ENCODE peak calls at places on chromosomes 2 and 18, in seven cellular contexts. U, Q, G, R, W, L and N are unnamed samples.
A peak's percentile ranks its signal among the peaks of the same experiment; 100 is the strongest.

GRCh38 chr2:197075754-197076337 is 149.3 kb upstream of the PGAP1 start:
- DNase-seq in W (peak; percentile 28), U (no peak), G (no peak), R (no peak), L (peak; percentile 58), Q (no peak), N (no peak)

GRCh38 chr2:209876211-209876610 is 104.6 kb downstream of the UNC80 start:
- DNase-seq in Q (no peak), W (no peak), G (no peak), L (peak; percentile 6), R (no peak), U (no peak), N (no peak)

GRCh38 chr2:172701250-172701649 is 34.4 kb upstream of the RAPGEF4 start:
- DNase-seq in G (peak; percentile 58), R (no peak), Q (no peak), U (no peak), L (peak; percentile 69), W (peak; percentile 95), N (peak; percentile 66)

GRCh38 chr2:24206242-24206641 is 31.4 kb downstream of the FAM228A start:
- DNase-seq in L (peak; percentile 37), G (no peak), R (no peak), U (no peak), W (no peak), Q (no peak), N (no peak)

GRCh38 chr2:212282596-212283330 is 255.8 kb downstream of the ERBB4 start:
- DNase-seq in Q (no peak), W (no peak), G (no peak), R (no peak), L (no peak), U (no peak), N (no peak)

GRCh38 chr2:7118606-7119503 is 201.6 kb downstream of the RNF144A start:
- DNase-seq in U (peak; percentile 73), W (peak; percentile 17), G (no peak), R (no peak), Q (no peak), L (peak; percentile 56), N (peak; percentile 36)

GRCh38 chr2:177244244-177244771 is 20.2 kb downstream of the NFE2L2 start:
- DNase-seq in U (no peak), L (no peak), Q (no peak), G (no peak), R (no peak), W (no peak), N (no peak)

GRCh38 chr2:31707992-31708391 is 127.3 kb upstream of the SRD5A2 start:
- DNase-seq in W (no peak), G (no peak), L (no peak), U (no peak), Q (no peak), R (no peak), N (no peak)

GRCh38 chr2:179137191-179137590 is 87.3 kb upstream of the CCDC141 start:
- DNase-seq in R (no peak), W (no peak), L (no peak), G (peak; percentile 9), Q (no peak), U (no peak), N (no peak)

GRCh38 chr2:68368657-68369339 is 3.7 kb downstream of the PLEK start:
- DNase-seq in R (no peak), L (peak; percentile 45), Q (no peak), U (no peak), G (no peak), W (peak; percentile 81), N (peak; percentile 77)

GRCh38 chr18:31652875-31653274 is 31.5 kb downstream of the B4GALT6 start:
- DNase-seq in L (no peak), W (no peak), U (no peak), G (no peak), R (no peak), Q (no peak), N (no peak)

GRCh38 chr2:160892204-160892603 is 268.0 kb upstream of the TANK start:
- DNase-seq in U (no peak), Q (peak; percentile 3), R (no peak), G (no peak), L (no peak), W (no peak), N (no peak)

GRCh38 chr2:218566296-218566695 is 1.9 kb downstream of the USP37 start:
- DNase-seq in W (no peak), R (no peak), L (no peak), G (no peak), U (no peak), Q (no peak), N (no peak)

GRCh38 chr2:61575447-61575859 is 37.3 kb upstream of the XPO1 start:
- DNase-seq in R (no peak), W (no peak), Q (no peak), U (no peak), G (no peak), L (no peak), N (no peak)

GRCh38 chr2:40400336-40400953 is 51.4 kb downstream of the SLC8A1 start:
- DNase-seq in Q (no peak), L (no peak), U (no peak), W (peak; percentile 44), G (no peak), R (no peak), N (peak; percentile 67)

GRCh38 chr2:149058936-149059335 is 20.4 kb downstream of the LYPD6B start:
- DNase-seq in L (no peak), W (no peak), Q (no peak), G (no peak), R (no peak), U (no peak), N (no peak)

GRCh38 chr2:113224647-113225046 is 50.9 kb downstream of the PSD4 start:
- DNase-seq in G (no peak), W (no peak), L (no peak), R (no peak), Q (no peak), U (no peak), N (no peak)

GRCh38 chr2:94874277-94874997 is 3.2 kb downstream of the TEKT4 start:
- DNase-seq in Q (peak; percentile 5), G (no peak), W (peak; percentile 26), L (peak; percentile 12), U (peak; percentile 89), R (peak; percentile 65), N (peak; percentile 4)

GRCh38 chr2:240204431-240205276 is 64.2 kb upstream of the OTOS start:
- DNase-seq in W (no peak), R (peak; percentile 49), G (no peak), U (no peak), L (no peak), Q (no peak), N (no peak)

GRCh38 chr18:55585586-55586521 is 2.1 kb downstream of the TCF4 start:
- DNase-seq in L (peak; percentile 33), W (peak; percentile 42), R (no peak), G (no peak), Q (no peak), U (no peak), N (peak; percentile 56)

GRCh38 chr2:190200603-190201002 is 119.0 kb downstream of the HIBCH start:
- DNase-seq in R (no peak), G (no peak), W (no peak), L (no peak), U (no peak), Q (no peak), N (no peak)

GRCh38 chr2:190199530-190199929 is 120.1 kb downstream of the HIBCH start:
- DNase-seq in U (no peak), R (no peak), Q (no peak), W (no peak), G (no peak), L (no peak), N (no peak)

GRCh38 chr2:190202018-190202417 is 117.6 kb downstream of the HIBCH start:
- DNase-seq in U (no peak), G (no peak), W (no peak), Q (no peak), L (no peak), R (no peak), N (no peak)

GRCh38 chr2:190205643-190206042 is 114.0 kb downstream of the HIBCH start:
- DNase-seq in G (no peak), U (no peak), Q (no peak), W (peak; percentile 91), R (no peak), L (peak; percentile 51), N (peak; percentile 89)

GRCh38 chr2:190202604-190203003 is 117.0 kb downstream of the HIBCH start:
- DNase-seq in G (no peak), R (no peak), Q (no peak), U (no peak), W (no peak), L (no peak), N (no peak)
- TF ChIP-seq CTCF in G (no peak), R (no peak), Q (no peak), U (no peak), W (no peak), L (no peak), N (no peak)

DNA sequence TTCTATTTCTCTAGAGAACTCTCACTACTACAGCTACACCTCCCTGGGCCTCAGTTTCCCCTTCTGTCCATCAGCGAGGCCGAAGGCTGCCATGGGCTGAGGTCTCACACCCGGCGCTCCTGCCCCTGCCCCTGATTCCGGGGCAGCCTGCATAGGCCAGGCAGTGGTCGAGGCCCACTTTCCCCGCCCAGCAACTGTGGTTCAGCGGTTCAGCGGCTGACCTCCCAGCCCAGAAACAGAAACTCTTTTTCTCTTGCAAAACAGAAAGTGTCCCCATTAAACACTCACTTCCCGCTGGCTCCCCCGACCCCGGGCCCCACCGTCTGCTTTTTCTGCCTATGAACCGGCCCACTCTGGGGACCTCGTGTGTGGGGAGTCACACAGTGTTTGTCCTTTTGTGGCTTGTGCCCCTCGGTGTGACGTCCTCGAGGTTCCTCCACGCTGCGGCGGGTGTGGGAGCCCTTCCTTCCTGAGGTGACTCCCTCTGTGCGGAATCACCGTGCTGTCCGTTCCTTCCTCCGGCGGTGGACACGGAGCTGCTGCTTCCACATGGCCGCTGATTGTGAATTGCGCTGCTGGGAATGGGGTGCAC is 16.0 kb downstream of the PDCD1 start:
- DNase-seq in L (no peak), Q (peak; percentile 58), W (no peak), U (peak; percentile 28), R (peak; percentile 81), G (no peak), N (no peak)
- H3K4me3 ChIP-seq in L (no peak overlapping the region), Q (peak overlapping the region; percentile 1), W (no peak overlapping the region), U (no peak overlapping the region), R (no peak overlapping the region), G (no peak overlapping the region), N (no peak overlapping the region)

GRCh38 chr18:2686349-2686968 is 30.9 kb downstream of the SMCHD1 start:
- DNase-seq in G (no peak), U (no peak), R (no peak), L (no peak), Q (no peak), W (no peak), N (peak; percentile 8)

GRCh38 chr18:2681993-2682603 is 26.6 kb downstream of the SMCHD1 start:
- DNase-seq in G (no peak), L (no peak), Q (no peak), W (no peak), R (no peak), U (no peak), N (no peak)

GRCh38 chr18:2687390-2688001 is 32.0 kb downstream of the SMCHD1 start:
- DNase-seq in G (no peak), R (no peak), Q (no peak), L (no peak), W (no peak), U (no peak), N (no peak)

GRCh38 chr18:2680216-2680792 is 24.8 kb downstream of the SMCHD1 start:
- DNase-seq in W (no peak), G (no peak), Q (no peak), L (peak; percentile 8), R (no peak), U (no peak), N (no peak)

GRCh38 chr18:2683055-2683454 is 27.5 kb downstream of the SMCHD1 start:
- DNase-seq in W (no peak), U (no peak), G (no peak), Q (no peak), R (no peak), L (no peak), N (no peak)
- TF ChIP-seq CTCF in W (no peak), U (no peak), G (no peak), Q (no peak), R (no peak), L (no peak), N (no peak)

GRCh38 chr2:189511210-189511609 is 69.4 kb downstream of the SLC40A1 start:
- DNase-seq in U (no peak), R (no peak), L (no peak), Q (no peak), G (no peak), W (no peak), N (no peak)
- H3K4me3 ChIP-seq in U (no peak overlapping the region), R (no peak overlapping the region), L (no peak overlapping the region), Q (no peak overlapping the region), G (no peak overlapping the region), W (no peak overlapping the region), N (no peak overlapping the region)